ENCODE peak calls at places on chromosomes 4 and X, in seven cellular contexts. K, E, Z, D, N, P and A are unnamed samples.

GRCh38 chr4:122819708-122820449 is 6.8 kb upstream of the FGF2 start:
- DNase-seq in Z (peak), K (peak), D (no peak), E (no peak), P (no peak), N (no peak), A (no peak)

GRCh38 chrX:14501312-14501711 is 28.0 kb upstream of the GLRA2 start:
- DNase-seq in D (no peak), E (no peak), K (no peak), P (no peak), Z (no peak), N (peak), A (no peak)

GRCh38 chr4:159107203-159107921 is 4.5 kb downstream of the RAPGEF2 start:
- DNase-seq in K (no peak), Z (no peak), N (peak), P (no peak), E (no peak), D (no peak), A (no peak)

GRCh38 chr4:160044693-160045092 is 941.8 kb downstream of the RAPGEF2 start:
- DNase-seq in K (no peak), D (no peak), E (no peak), N (no peak), P (no peak), Z (no peak), A (no peak)

GRCh38 chr4:1205641-1206298 is 33.4 kb upstream of the SPON2 start:
- DNase-seq in P (no peak), E (peak), K (no peak), N (no peak), Z (no peak), D (no peak), A (no peak)

GRCh38 chrX:17682259-17682658 is 55.0 kb upstream of the SCML1 start:
- DNase-seq in Z (no peak), P (no peak), N (no peak), D (no peak), E (no peak), K (peak), A (no peak)

GRCh38 chr4:100593933-100594332 is 76.1 kb upstream of the EMCN start:
- DNase-seq in E (no peak), Z (no peak), P (no peak), N (no peak), K (no peak), D (no peak), A (no peak)

GRCh38 chrX:68504237-68504636 is 5.4 kb downstream of the YIPF6 start:
- DNase-seq in Z (peak), N (peak), P (no peak), E (no peak), K (peak), D (no peak), A (no peak)

GRCh38 chr4:7132730-7133582 is 59.4 kb upstream of the SORCS2 start:
- DNase-seq in E (no peak), D (no peak), K (no peak), N (peak), P (no peak), Z (peak), A (no peak)

GRCh38 chr4:95761441-95761840 is 78.5 kb upstream of the PDHA2 start:
- DNase-seq in Z (peak), P (no peak), D (peak), K (peak), N (peak), E (no peak), A (no peak)

GRCh38 chr4:110830461-110830860 is 207.6 kb upstream of the PITX2 start:
- DNase-seq in K (no peak), D (no peak), N (no peak), P (no peak), Z (no peak), E (no peak), A (peak)

GRCh38 chrX:149527705-149528104 is 13.1 kb upstream of the EOLA1 start:
- DNase-seq in E (no peak), P (no peak), Z (peak), K (peak), D (no peak), N (peak), A (no peak)

GRCh38 chrX:11768039-11768438 is 10.0 kb downstream of the MSL3 start:
- DNase-seq in Z (no peak), D (no peak), P (no peak), E (no peak), N (no peak), K (no peak), A (no peak)

GRCh38 chr4:98027827-98028226 is 115.4 kb downstream of the STPG2 start:
- DNase-seq in K (peak), N (peak), Z (no peak), E (no peak), D (no peak), P (no peak), A (peak)
- TF ChIP-seq CTCF in K (no peak), N (peak), Z (no peak), E (peak), D (peak), P (peak), A (peak)

DNA sequence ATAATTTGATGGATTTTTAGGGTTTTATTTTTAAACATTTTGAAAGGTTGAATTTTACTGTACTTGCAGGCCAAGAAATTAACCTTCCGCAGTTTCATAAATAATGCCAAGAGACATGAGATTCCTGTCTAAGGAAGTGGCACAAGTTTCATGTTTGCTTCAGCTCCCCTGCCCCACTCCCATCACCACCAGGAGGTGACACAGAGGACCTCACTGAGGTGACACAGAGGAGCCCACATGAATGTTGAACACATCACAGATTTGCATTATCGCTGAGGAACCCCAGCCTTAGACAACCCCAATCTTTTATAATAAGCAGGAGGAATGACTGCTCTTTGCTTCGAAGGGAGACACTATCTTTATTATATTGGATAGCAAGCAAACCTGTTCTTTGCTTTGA is 491.4 kb upstream of the ATOH1 start:
- DNase-seq in E (no peak), K (no peak), P (no peak), D (no peak), Z (no peak), N (no peak), A (no peak)
- TF ChIP-seq CTCF in E (no peak), K (no peak), P (no peak), D (no peak), Z (no peak), N (no peak), A (no peak)

GRCh38 chr4:153645183-153645582 is 38.9 kb upstream of the TLR2 start:
- DNase-seq in E (no peak), N (no peak), D (no peak), K (no peak), P (no peak), Z (no peak), A (no peak)
- TF ChIP-seq CTCF in E (peak), N (peak), D (peak), K (no peak), P (no peak), Z (peak), A (peak)

GRCh38 chrX:65720580-65720979 is 53.1 kb downstream of the MSN start:
- DNase-seq in P (no peak), K (no peak), E (no peak), D (no peak), Z (no peak), N (no peak), A (no peak)

GRCh38 chrX:65726708-65727107 is 59.3 kb downstream of the MSN start:
- DNase-seq in N (no peak), K (no peak), E (peak), D (no peak), Z (no peak), P (no peak), A (no peak)

GRCh38 chrX:65718538-65718937 is 51.1 kb downstream of the MSN start:
- DNase-seq in Z (no peak), D (no peak), N (no peak), K (no peak), E (no peak), P (no peak), A (no peak)

GRCh38 chrX:65723706-65724105 is 56.3 kb downstream of the MSN start:
- DNase-seq in Z (peak), N (peak), D (no peak), P (no peak), K (no peak), E (no peak), A (no peak)
- TF ChIP-seq CTCF in Z (no peak), N (no peak), D (no peak), P (no peak), K (no peak), E (no peak), A (no peak)

DNA sequence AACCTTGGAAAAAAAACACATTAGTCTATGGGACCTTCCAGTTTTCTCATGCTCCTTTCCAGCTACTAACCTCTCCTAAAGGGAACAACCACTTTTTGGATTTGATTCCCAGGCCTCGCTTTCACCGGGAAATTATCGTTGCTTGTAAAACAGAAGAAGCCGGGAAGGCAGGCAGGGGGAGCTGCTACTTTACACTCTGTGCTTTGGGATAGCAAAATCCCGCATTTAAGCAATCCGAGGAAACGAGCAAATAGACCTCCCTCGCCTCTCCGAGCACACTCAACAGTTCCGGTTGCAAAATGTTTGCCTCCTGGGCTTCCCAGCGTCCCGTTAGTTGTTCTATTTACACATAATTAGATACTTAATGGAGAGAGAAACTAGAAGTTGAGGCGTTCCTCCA is 1.2 kb downstream of the CD38 start:
- DNase-seq in K (peak), N (peak), Z (peak), E (peak), P (peak), D (no peak), A (peak)
- TF ChIP-seq CTCF in K (peak), N (peak), Z (peak), E (peak), P (no peak), D (peak), A (peak)

DNA sequence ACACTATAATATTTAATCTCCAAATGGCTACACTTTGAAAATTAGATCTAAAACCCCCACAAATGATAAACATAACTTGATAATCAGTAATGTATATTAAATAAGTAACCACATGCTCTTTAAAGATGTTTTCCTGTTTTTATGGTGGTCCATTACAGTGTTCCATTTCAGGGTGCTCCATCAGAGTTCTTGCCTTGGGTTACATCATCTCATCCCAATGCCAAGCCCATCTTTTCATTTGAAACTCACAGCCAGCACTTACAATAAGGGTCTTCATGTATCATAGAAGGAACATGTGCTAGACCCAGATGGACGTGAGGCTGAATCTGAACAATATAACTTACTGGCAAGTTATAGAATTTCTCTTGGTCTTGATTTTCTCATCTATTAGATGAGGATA is 10.5 kb upstream of the PAQR3 start:
- DNase-seq in D (no peak), E (no peak), K (no peak), N (no peak), Z (no peak), P (no peak), A (no peak)
- TF ChIP-seq CTCF in D (no peak), E (no peak), K (no peak), N (no peak), Z (no peak), P (no peak), A (no peak)

DNA sequence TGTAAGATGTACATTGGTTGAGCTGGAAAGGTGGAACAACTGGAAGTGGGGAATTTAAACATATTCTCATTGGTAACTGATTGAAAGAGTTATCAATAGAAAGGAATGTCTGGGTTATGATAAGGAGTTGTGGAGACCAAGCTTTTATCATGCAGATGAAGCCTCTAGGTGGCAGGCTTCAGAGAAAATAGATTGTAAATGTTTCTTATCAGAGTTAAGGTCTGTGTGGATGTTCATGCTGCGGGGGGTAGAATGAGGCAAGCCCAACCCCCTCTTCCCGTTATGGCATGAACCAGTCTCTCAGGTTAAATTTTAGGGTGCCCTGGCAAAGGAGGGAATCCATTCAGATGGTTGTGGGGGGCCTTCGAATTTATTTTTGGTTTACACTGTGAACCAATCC is 16.0 kb downstream of the ARSD start:
- DNase-seq in K (no peak), P (no peak), E (no peak), D (no peak), N (no peak), Z (no peak), A (no peak)
- TF ChIP-seq CTCF in K (peak), P (peak), E (peak), D (peak), N (no peak), Z (no peak), A (peak)

DNA sequence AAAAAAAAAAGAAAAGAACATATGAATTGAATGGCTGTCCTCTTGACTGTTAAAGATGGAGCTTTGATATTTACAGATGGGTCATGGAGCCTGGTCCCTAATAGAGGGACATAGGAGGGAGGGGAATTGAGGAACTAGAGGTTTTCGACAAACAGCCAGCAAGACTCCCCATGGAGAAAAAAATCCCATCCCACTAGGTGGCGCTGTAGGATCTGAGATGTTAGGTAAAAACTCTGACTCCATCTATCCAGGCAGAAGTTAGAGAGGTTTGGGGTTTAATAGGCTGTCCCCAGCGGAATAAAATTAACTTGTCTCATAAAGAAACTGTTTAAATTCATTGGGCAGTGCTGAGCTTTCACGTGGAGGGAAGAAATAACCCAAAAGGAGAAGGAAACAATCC is 45.9 kb downstream of the HMGB2 start:
- DNase-seq in P (peak), D (no peak), N (peak), Z (peak), K (peak), E (peak), A (peak)
- TF ChIP-seq CTCF in P (peak), D (peak), N (peak), Z (peak), K (peak), E (peak), A (peak)

GRCh38 chr4:181908168-181908567 is 335.0 kb upstream of the TENM3 start:
- DNase-seq in N (no peak), P (no peak), Z (no peak), E (no peak), D (no peak), K (no peak), A (no peak)

GRCh38 chr4:181909368-181909767 is 333.8 kb upstream of the TENM3 start:
- DNase-seq in P (no peak), K (no peak), E (no peak), Z (peak), N (peak), D (no peak), A (no peak)

GRCh38 chr4:181905708-181906107 is 337.5 kb upstream of the TENM3 start:
- DNase-seq in K (no peak), P (no peak), Z (no peak), N (no peak), E (no peak), D (no peak), A (no peak)

GRCh38 chr4:181911420-181911819 is 331.8 kb upstream of the TENM3 start:
- DNase-seq in P (no peak), D (no peak), E (no peak), Z (peak), N (peak), K (no peak), A (no peak)
- TF ChIP-seq CTCF in P (no peak), D (no peak), E (no peak), Z (no peak), N (no peak), K (no peak), A (no peak)